ENCODE peak calls at places on chromosomes 7 and 10, in six cellular contexts. R is K562, H is HepG2, O is GM12878, B is H1, F is GM12891. Q is an unnamed sample.

GRCh38 chr10:8396675-8397074 is 342.2 kb downstream of the GATA3 start:
- DNase-seq in R (no peak), H (no peak), O (no peak), B (no peak), F (no peak), Q (no peak)

GRCh38 chr7:17501461-17502208 is 203.2 kb downstream of the AHR start:
- DNase-seq in R (no peak), H (no peak), O (no peak), B (no peak), F (no peak), Q (no peak)

GRCh38 chr7:30645661-30646060 is 36.6 kb downstream of the CRHR2 start:
- DNase-seq in R (no peak), H (no peak), O (no peak), B (no peak), F (no peak), Q (no peak)

GRCh38 chr10:133076274-133077038 is 11.3 kb upstream of the ADGRA1 start:
- DNase-seq in R (no peak), H (no peak), O (no peak), B (no peak), F (no peak), Q (no peak)

GRCh38 chr10:17181751-17182150 is 19.7 kb downstream of the TRDMT1 start:
- DNase-seq in R (no peak), H (no peak), O (no peak), B (no peak), F (no peak), Q (no peak)

GRCh38 chr10:75592888-75593643 is 161.6 kb downstream of the LRMDA start:
- DNase-seq in R (no peak), H (no peak), O (no peak), B (no peak), F (no peak), Q (no peak)

GRCh38 chr7:132430863-132431822 is 145.1 kb downstream of the PLXNA4 start:
- DNase-seq in R (peak), H (no peak), O (no peak), B (no peak), F (no peak), Q (no peak)

GRCh38 chr7:156895024-156895780 is 2.2 kb upstream of the LMBR1 start:
- DNase-seq in R (no peak), H (no peak), O (no peak), B (no peak), F (no peak), Q (no peak)

GRCh38 chr10:18455086-18455884 is 196.1 kb downstream of the NSUN6 start:
- DNase-seq in R (no peak), H (no peak), O (no peak), B (no peak), F (no peak), Q (no peak)

GRCh38 chr10:52400564-52400963 is 86.5 kb downstream of the DKK1 start:
- DNase-seq in R (no peak), H (no peak), O (no peak), B (no peak), F (no peak), Q (no peak)

GRCh38 chr7:97011536-97012292 is 6.4 kb downstream of the DLX6 start:
- DNase-seq in R (no peak), H (no peak), O (no peak), B (no peak), F (no peak), Q (no peak)

GRCh38 chr7:11261470-11261869 is 287.8 kb downstream of the PHF14 start:
- DNase-seq in R (peak), H (peak), O (no peak), B (no peak), F (no peak), Q (no peak)

GRCh38 chr7:157010588-157011332 is at the start of gene MNX1:
- DNase-seq in R (peak), H (peak), O (no peak), B (no peak), F (peak), Q (peak)

GRCh38 chr10:18545626-18546025 is 105.8 kb downstream of the NSUN6 start:
- DNase-seq in R (no peak), H (no peak), O (no peak), B (no peak), F (no peak), Q (no peak)

GRCh38 chr7:129271500-129272355 is 46.9 kb downstream of the AHCYL2 start:
- DNase-seq in R (peak), H (peak), O (peak), B (no peak), F (peak), Q (no peak)

GRCh38 chr7:45456747-45457146 is 117.4 kb upstream of the ADCY1 start:
- DNase-seq in R (no peak), H (no peak), O (no peak), B (no peak), F (no peak), Q (no peak)

GRCh38 chr10:43259981-43260761 is 6.7 kb downstream of the RASGEF1A start:
- DNase-seq in R (no peak), H (no peak), O (no peak), B (no peak), F (no peak), Q (peak)

GRCh38 chr7:71343821-71344341 is 211.9 kb downstream of the GALNT17 start:
- DNase-seq in R (no peak), H (no peak), O (no peak), B (no peak), F (no peak), Q (no peak)

GRCh38 chr10:24374134-24374915 is 165.4 kb downstream of the KIAA1217 start:
- DNase-seq in R (no peak), H (no peak), O (no peak), B (no peak), F (no peak), Q (no peak)

GRCh38 chr10:72563327-72563932 is 62.4 kb downstream of the MICU1 start:
- DNase-seq in R (no peak), H (no peak), O (peak), B (no peak), F (no peak), Q (no peak)

GRCh38 chr7:1639071-1639470 is 31.0 kb upstream of the ELFN1 start:
- DNase-seq in R (no peak), H (no peak), O (no peak), B (no peak), F (no peak), Q (no peak)

GRCh38 chr10:45471531-45472310 is 97.7 kb downstream of the ALOX5 start:
- DNase-seq in R (no peak), H (peak), O (no peak), B (no peak), F (no peak), Q (no peak)

GRCh38 chr10:118827466-118828155 is 72.8 kb upstream of the CACUL1 start:
- DNase-seq in R (peak), H (no peak), O (no peak), B (no peak), F (no peak), Q (no peak)

GRCh38 chr7:98398567-98399372 is 2.1 kb downstream of the BAIAP2L1 start:
- DNase-seq in R (no peak), H (no peak), O (no peak), B (no peak), F (no peak), Q (no peak)

GRCh38 chr10:19209319-19209718 is 160.7 kb downstream of the MALRD1 start:
- DNase-seq in R (no peak), H (no peak), O (no peak), B (no peak), F (no peak), Q (no peak)

DNA sequence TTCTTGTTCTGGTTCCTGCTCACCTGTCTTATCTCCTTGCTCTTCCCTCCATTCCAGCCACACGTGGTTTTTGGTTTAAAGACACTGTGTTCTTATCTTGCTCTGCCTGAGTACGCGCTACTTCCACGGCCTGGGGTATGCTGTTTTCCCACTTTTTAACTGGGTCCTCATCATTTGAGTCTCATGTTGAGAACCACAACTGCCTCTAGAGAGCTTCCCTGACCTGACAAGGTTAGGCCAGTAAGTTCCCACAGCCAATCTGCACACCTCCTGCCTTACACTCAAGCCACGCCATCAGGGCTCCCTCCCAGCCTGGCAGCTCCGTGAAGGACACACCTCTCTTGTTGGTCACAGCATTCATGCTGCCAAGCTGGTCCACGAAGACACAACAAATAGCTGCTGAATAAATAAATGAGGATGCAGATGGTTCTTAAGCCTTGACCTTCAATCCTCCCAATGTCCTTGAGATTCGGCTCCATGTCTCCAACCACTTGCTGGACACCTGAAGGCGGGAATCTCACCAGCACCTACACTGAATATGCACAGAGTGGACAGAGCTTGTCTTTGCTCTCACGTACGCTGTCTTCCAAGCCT is 201.7 kb upstream of the KLF14 start:
- DNase-seq in R (no peak), H (no peak), O (no peak), B (no peak), F (no peak), Q (no peak)
- TF ChIP-seq POLR2AphosphoS5 in R (no peak), H (no peak), O (peak), B (no peak), F (peak), Q (peak)

GRCh38 chr10:95423327-95424005 is 132.7 kb upstream of the PDLIM1 start:
- DNase-seq in R (no peak), H (no peak), O (no peak), B (no peak), F (no peak), Q (no peak)

GRCh38 chr10:95426482-95426881 is 134.7 kb downstream of the SORBS1 start:
- DNase-seq in R (no peak), H (no peak), O (no peak), B (no peak), F (no peak), Q (no peak)

GRCh38 chr10:95428702-95429101 is 132.5 kb downstream of the SORBS1 start:
- DNase-seq in R (no peak), H (no peak), O (no peak), B (no peak), F (no peak), Q (no peak)

GRCh38 chr10:95422196-95422595 is 131.4 kb upstream of the PDLIM1 start:
- DNase-seq in R (no peak), H (no peak), O (no peak), B (no peak), F (no peak), Q (no peak)

GRCh38 chr10:95425592-95426465 is 135.0 kb upstream of the PDLIM1 start:
- DNase-seq in R (peak), H (no peak), O (no peak), B (no peak), F (no peak), Q (no peak)
- TF ChIP-seq POLR2A in R (no peak), H (no peak), O (no peak), B (no peak), F (no peak), Q (no peak)

DNA sequence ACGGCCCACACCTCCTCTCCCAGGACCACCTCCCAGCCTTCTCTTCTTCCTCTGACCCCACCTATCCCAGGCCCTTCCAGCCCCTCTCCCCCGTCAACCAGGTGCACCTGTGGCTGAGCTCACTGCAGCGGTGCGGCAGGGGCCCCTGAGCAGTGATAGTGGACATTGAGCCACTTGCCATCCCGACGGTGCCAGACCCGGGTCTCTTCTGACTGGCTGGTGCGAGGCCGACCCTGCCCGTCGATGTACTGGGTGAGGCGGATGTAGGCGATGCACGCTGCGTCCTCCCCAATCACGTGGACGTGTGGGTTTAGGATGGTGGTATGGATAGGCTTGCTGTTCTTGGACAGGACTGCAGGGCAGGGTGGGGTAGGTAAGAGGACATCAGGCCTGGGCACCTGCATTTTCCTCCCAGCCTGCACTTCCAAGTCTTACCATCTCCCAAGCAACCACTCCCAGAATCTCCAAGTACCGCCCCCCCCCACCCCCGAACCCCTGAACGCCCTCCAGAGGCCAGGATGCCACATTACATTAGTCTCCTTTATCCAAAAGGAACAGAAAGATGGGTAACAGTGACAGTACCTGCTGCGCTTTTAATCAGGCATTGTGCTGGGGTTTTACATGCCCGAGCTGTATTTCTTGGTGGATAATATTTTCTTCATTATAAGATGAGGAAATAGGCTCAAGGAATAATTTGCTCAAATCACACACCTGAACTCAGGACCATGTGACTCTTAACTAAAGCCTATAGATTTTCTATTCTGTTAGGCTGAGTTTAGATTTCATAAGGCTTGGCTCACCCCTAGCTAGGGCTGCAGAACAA is 3.7 kb upstream of the NDST2 start:
- DNase-seq in R (peak), H (no peak), O (no peak), B (no peak), F (no peak), Q (no peak)
- TF ChIP-seq TAF1 in R (no peak), H (no peak), O (no peak), B (no peak), F (no peak), Q (no peak)

DNA sequence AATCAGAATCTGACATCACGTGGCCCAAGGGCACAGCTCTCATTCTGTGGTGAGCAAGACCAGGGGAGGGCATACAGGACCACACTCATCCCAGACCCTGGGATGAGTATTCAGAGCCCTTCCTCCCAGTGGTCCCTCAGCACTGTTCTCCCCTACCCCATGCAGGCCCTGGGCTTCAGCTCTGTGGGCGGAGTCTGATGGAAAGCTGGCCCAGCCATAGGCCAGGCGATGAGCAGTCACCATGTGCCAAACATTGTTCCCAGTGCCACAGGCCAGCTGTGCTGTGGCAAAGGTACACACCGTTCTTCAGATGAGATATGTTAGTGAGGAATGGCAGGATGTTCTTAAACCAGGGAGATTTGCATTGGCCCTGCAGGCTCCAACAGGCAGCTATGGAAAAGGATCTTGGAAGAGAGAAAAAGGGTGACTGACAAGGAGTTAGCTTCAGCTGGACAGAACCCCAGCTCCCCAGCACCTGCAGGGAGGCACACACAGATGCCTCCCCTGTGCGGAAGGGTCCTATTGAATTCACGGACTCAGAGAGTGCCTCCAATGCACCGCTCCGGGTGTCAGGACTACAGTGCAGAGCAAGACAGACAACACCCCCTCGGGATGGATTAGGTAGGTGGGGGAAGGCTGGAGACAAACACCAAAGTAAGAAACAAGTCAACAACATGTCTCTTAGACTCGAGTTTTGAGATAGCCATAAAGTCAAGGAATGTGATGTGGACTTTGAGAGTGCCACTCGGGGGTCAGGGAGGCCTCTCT is 596.0 kb upstream of the MGMT start:
- DNase-seq in R (no peak), H (no peak), O (no peak), B (no peak), F (no peak), Q (no peak)
- TF ChIP-seq POLR2AphosphoS5 in R (no peak), H (no peak), O (no peak), B (no peak), F (no peak), Q (no peak)

DNA sequence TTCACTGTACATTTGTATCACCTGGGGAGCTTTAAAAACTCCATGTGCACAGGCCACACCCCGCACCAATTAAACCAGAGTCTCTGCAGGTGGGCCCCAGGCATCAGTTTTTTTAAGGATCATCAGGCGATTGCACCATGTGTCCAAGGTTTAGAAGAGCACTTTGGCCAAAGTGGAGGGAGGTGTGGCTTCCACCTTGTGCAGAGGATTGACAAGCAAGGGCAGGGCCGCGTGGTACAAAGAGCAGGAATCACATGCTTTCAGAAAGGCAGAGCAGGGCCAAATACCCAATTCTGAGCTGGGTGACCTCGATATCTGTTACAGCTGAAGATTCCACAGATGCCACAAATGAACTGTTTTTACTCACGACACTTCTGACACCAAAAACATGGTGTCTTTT is 52.4 kb downstream of the NOC3L start:
- DNase-seq in R (no peak), H (peak), O (no peak), B (no peak), F (no peak), Q (no peak)
- TF ChIP-seq POLR2A in R (no peak), H (no peak), O (no peak), B (no peak), F (no peak), Q (no peak)

GRCh38 chr10:101818958-101819633 is 852 bp upstream of the OGA start:
- DNase-seq in R (peak), H (peak), O (no peak), B (no peak), F (no peak), Q (no peak)

GRCh38 chr10:101816913-101817541 is 1.2 kb downstream of the OGA start:
- DNase-seq in R (no peak), H (no peak), O (no peak), B (no peak), F (no peak), Q (no peak)

GRCh38 chr10:101816375-101816773 is 1.9 kb downstream of the OGA start:
- DNase-seq in R (no peak), H (no peak), O (no peak), B (no peak), F (no peak), Q (no peak)

GRCh38 chr10:101818119-101818957 is at the start of gene OGA:
- DNase-seq in R (peak), H (peak), O (peak), B (peak), F (peak), Q (peak)

GRCh38 chr10:101817542-101818118 is 614 bp downstream of the OGA start:
- DNase-seq in R (peak), H (no peak), O (no peak), B (no peak), F (no peak), Q (no peak)
- TF ChIP-seq TAF1 in R (peak), H (no peak), O (no peak), B (no peak), F (no peak), Q (no peak)

Q was measured in GM12892.